ENCODE peak calls at places on chromosomes 3 and 15, in eight cellular contexts. One of them, this sample, is unnamed.
A peak's percentile ranks its signal among the peaks of the same experiment; 100 is the strongest.

GRCh38 chr15:36899696-36900095 is 200.7 kb downstream of the MEIS2 start:
- DNase-seq in brain microvascular endothelial cell: no peak
- DNase-seq in esophagus squamous epithelium: no peak
- DNase-seq in PC-3: no peak
- DNase-seq in fibroblast of mammary gland: no peak
- DNase-seq in dorsolateral prefrontal cortex: no peak
- DNase-seq in left ventricle myocardium inferior: no peak
- DNase-seq in CD8-positive, alpha-beta T cell: no peak
- DNase-seq in this sample: no peak

GRCh38 chr3:35335703-35336102 is 303.6 kb upstream of the ARPP21 start:
- DNase-seq in brain microvascular endothelial cell: no peak
- DNase-seq in esophagus squamous epithelium: no peak
- DNase-seq in PC-3: no peak
- DNase-seq in fibroblast of mammary gland: no peak
- DNase-seq in dorsolateral prefrontal cortex: no peak
- DNase-seq in left ventricle myocardium inferior: no peak
- DNase-seq in CD8-positive, alpha-beta T cell: no peak
- DNase-seq in this sample: no peak

GRCh38 chr15:101437209-101437608 is 52.3 kb downstream of the PCSK6 start:
- DNase-seq in brain microvascular endothelial cell: no peak
- DNase-seq in esophagus squamous epithelium: no peak
- DNase-seq in PC-3: no peak
- DNase-seq in fibroblast of mammary gland: no peak
- DNase-seq in dorsolateral prefrontal cortex: peak; percentile 70
- DNase-seq in left ventricle myocardium inferior: no peak
- DNase-seq in CD8-positive, alpha-beta T cell: no peak
- DNase-seq in this sample: no peak

GRCh38 chr3:55364426-55364825 is 122.7 kb downstream of the WNT5A start:
- DNase-seq in brain microvascular endothelial cell: no peak
- DNase-seq in esophagus squamous epithelium: no peak
- DNase-seq in PC-3: peak; percentile 10
- DNase-seq in fibroblast of mammary gland: no peak
- DNase-seq in dorsolateral prefrontal cortex: no peak
- DNase-seq in left ventricle myocardium inferior: no peak
- DNase-seq in CD8-positive, alpha-beta T cell: no peak
- DNase-seq in this sample: no peak

GRCh38 chr3:79515072-79515471 is 252.7 kb downstream of the ROBO1 start:
- DNase-seq in brain microvascular endothelial cell: no peak
- DNase-seq in esophagus squamous epithelium: no peak
- DNase-seq in PC-3: no peak
- DNase-seq in fibroblast of mammary gland: no peak
- DNase-seq in dorsolateral prefrontal cortex: peak; percentile 15
- DNase-seq in left ventricle myocardium inferior: no peak
- DNase-seq in CD8-positive, alpha-beta T cell: no peak
- DNase-seq in this sample: no peak

GRCh38 chr3:164095949-164096348 is 982.3 kb downstream of the SI start:
- DNase-seq in brain microvascular endothelial cell: no peak
- DNase-seq in esophagus squamous epithelium: no peak
- DNase-seq in PC-3: no peak
- DNase-seq in fibroblast of mammary gland: no peak
- DNase-seq in dorsolateral prefrontal cortex: no peak
- DNase-seq in left ventricle myocardium inferior: no peak
- DNase-seq in CD8-positive, alpha-beta T cell: no peak
- DNase-seq in this sample: no peak

GRCh38 chr3:23945653-23945902 is 492 bp downstream of the NR1D2 start:
- DNase-seq in brain microvascular endothelial cell: no peak
- DNase-seq in esophagus squamous epithelium: no peak
- DNase-seq in PC-3: no peak
- DNase-seq in fibroblast of mammary gland: no peak
- DNase-seq in dorsolateral prefrontal cortex: no peak
- DNase-seq in left ventricle myocardium inferior: no peak
- DNase-seq in CD8-positive, alpha-beta T cell: no peak
- DNase-seq in this sample: no peak

GRCh38 chr3:141710888-141711616 is 27.0 kb upstream of the RNF7 start:
- DNase-seq in brain microvascular endothelial cell: peak; percentile 91
- DNase-seq in esophagus squamous epithelium: no peak
- DNase-seq in PC-3: peak; percentile 58
- DNase-seq in fibroblast of mammary gland: peak; percentile 95
- DNase-seq in dorsolateral prefrontal cortex: no peak
- DNase-seq in left ventricle myocardium inferior: no peak
- DNase-seq in CD8-positive, alpha-beta T cell: no peak
- DNase-seq in this sample: peak; percentile 33

GRCh38 chr3:113136071-113136470 is 75.3 kb upstream of the BOC start:
- DNase-seq in brain microvascular endothelial cell: no peak
- DNase-seq in esophagus squamous epithelium: no peak
- DNase-seq in PC-3: peak; percentile 60
- DNase-seq in fibroblast of mammary gland: peak; percentile 56
- DNase-seq in dorsolateral prefrontal cortex: no peak
- DNase-seq in left ventricle myocardium inferior: no peak
- DNase-seq in CD8-positive, alpha-beta T cell: no peak
- DNase-seq in this sample: no peak

GRCh38 chr3:41198526-41198925 is 779 bp upstream of the CTNNB1 start:
- DNase-seq in brain microvascular endothelial cell: no peak
- DNase-seq in esophagus squamous epithelium: no peak
- DNase-seq in PC-3: no peak
- DNase-seq in fibroblast of mammary gland: no peak
- DNase-seq in dorsolateral prefrontal cortex: peak; percentile 30
- DNase-seq in left ventricle myocardium inferior: peak; percentile 34
- DNase-seq in CD8-positive, alpha-beta T cell: no peak
- DNase-seq in this sample: no peak

GRCh38 chr15:39629376-39629775 is 48.5 kb downstream of the THBS1 start:
- DNase-seq in brain microvascular endothelial cell: no peak
- DNase-seq in esophagus squamous epithelium: no peak
- DNase-seq in PC-3: peak; percentile 84
- DNase-seq in fibroblast of mammary gland: no peak
- DNase-seq in dorsolateral prefrontal cortex: no peak
- DNase-seq in left ventricle myocardium inferior: no peak
- DNase-seq in CD8-positive, alpha-beta T cell: peak; percentile 56
- DNase-seq in this sample: no peak

GRCh38 chr3:111326144-111326995 is 215.6 kb upstream of the CD96 start:
- DNase-seq in brain microvascular endothelial cell: no peak
- DNase-seq in esophagus squamous epithelium: no peak
- DNase-seq in PC-3: peak; percentile 39
- DNase-seq in fibroblast of mammary gland: peak; percentile 91
- DNase-seq in dorsolateral prefrontal cortex: no peak
- DNase-seq in left ventricle myocardium inferior: no peak
- DNase-seq in CD8-positive, alpha-beta T cell: no peak
- DNase-seq in this sample: no peak

GRCh38 chr15:92908369-92909057 is 8.4 kb downstream of the CHD2 start:
- DNase-seq in brain microvascular endothelial cell: no peak
- DNase-seq in esophagus squamous epithelium: no peak
- DNase-seq in PC-3: no peak
- DNase-seq in fibroblast of mammary gland: no peak
- DNase-seq in dorsolateral prefrontal cortex: no peak
- DNase-seq in left ventricle myocardium inferior: no peak
- DNase-seq in CD8-positive, alpha-beta T cell: no peak
- DNase-seq in this sample: no peak

GRCh38 chr15:100073982-100074381 is 267.8 kb downstream of the ADAMTS17 start:
- DNase-seq in brain microvascular endothelial cell: no peak
- DNase-seq in esophagus squamous epithelium: no peak
- DNase-seq in PC-3: no peak
- DNase-seq in fibroblast of mammary gland: no peak
- DNase-seq in dorsolateral prefrontal cortex: no peak
- DNase-seq in left ventricle myocardium inferior: no peak
- DNase-seq in CD8-positive, alpha-beta T cell: no peak
- DNase-seq in this sample: no peak

GRCh38 chr15:41013698-41014414 is 60.6 kb downstream of the CHAC1 start:
- DNase-seq in brain microvascular endothelial cell: no peak
- DNase-seq in esophagus squamous epithelium: no peak
- DNase-seq in PC-3: no peak
- DNase-seq in fibroblast of mammary gland: peak; percentile 45
- DNase-seq in dorsolateral prefrontal cortex: no peak
- DNase-seq in left ventricle myocardium inferior: no peak
- DNase-seq in CD8-positive, alpha-beta T cell: no peak
- DNase-seq in this sample: no peak

GRCh38 chr3:177282028-177282655 is 84.9 kb upstream of the TBL1XR1 start:
- DNase-seq in brain microvascular endothelial cell: no peak
- DNase-seq in esophagus squamous epithelium: no peak
- DNase-seq in PC-3: no peak
- DNase-seq in fibroblast of mammary gland: no peak
- DNase-seq in dorsolateral prefrontal cortex: no peak
- DNase-seq in left ventricle myocardium inferior: no peak
- DNase-seq in CD8-positive, alpha-beta T cell: no peak
- DNase-seq in this sample: no peak
- H3K4me3 ChIP-seq in brain microvascular endothelial cell: no peak overlapping the region
- H3K4me3 ChIP-seq in esophagus squamous epithelium: no peak overlapping the region
- H3K4me3 ChIP-seq in PC-3: no peak overlapping the region
- H3K4me3 ChIP-seq in fibroblast of mammary gland: no peak overlapping the region
- H3K4me3 ChIP-seq in dorsolateral prefrontal cortex: no peak overlapping the region
- H3K4me3 ChIP-seq in left ventricle myocardium inferior: no peak overlapping the region
- H3K4me3 ChIP-seq in CD8-positive, alpha-beta T cell: no peak overlapping the region
- H3K4me3 ChIP-seq in this sample: no peak overlapping the region

DNA sequence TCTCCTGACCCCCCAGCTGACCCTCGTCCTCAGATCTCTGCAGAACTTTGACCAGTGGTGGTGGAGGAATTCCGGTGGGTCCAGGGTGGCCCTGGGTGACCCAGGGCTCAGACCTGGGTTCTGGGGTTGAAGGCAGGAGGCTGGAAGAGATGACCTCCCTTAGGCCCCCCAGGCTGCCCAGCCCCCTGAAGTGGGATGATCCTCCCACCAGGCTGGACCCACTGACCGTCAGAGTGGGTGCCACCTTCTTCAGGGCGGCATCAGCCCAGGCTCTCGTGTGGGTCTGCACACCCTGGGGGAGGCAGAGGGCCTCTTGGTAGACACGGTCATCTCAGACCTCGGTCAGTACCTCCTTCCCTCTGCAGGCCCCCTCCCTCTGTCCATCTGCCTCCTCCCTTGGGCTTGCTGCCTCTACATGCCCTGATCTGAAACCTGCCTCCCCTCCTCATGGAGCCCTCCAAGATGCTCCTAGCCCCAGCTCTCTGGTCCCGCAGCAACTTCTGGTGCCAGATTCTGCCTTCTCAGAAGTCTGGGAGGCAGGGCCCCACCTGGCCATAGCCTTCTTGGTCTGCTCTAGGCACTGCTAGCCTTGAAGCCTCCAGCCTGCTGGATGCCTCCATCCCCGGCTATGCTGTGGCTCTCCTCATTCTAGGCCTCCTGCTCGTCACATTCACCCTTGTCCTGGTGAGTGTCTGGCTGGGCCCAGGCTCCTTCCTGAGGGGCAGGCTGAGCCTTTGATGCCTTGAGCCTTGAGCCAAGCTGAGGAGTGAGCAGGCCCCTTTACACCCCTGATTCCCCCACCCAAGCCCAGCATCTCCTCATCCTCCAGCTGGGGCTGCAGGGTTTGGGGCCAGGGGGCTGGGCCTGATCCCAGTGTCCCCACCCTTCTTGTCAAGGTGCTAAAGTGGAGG is 49.1 kb upstream of the CSPG4 start:
- DNase-seq in brain microvascular endothelial cell: no peak
- DNase-seq in esophagus squamous epithelium: no peak
- DNase-seq in PC-3: no peak
- DNase-seq in fibroblast of mammary gland: no peak
- DNase-seq in dorsolateral prefrontal cortex: no peak
- DNase-seq in left ventricle myocardium inferior: no peak
- DNase-seq in CD8-positive, alpha-beta T cell: no peak
- DNase-seq in this sample: no peak
- TF ChIP-seq CTCF in brain microvascular endothelial cell: no peak
- TF ChIP-seq CTCF in esophagus squamous epithelium: no peak
- TF ChIP-seq CTCF in PC-3: no peak
- TF ChIP-seq CTCF in fibroblast of mammary gland: no peak
- TF ChIP-seq CTCF in dorsolateral prefrontal cortex: no peak
- TF ChIP-seq CTCF in left ventricle myocardium inferior: no peak
- TF ChIP-seq CTCF in CD8-positive, alpha-beta T cell: no peak
- TF ChIP-seq CTCF in this sample: no peak

GRCh38 chr3:17974206-17974841 is 231.9 kb upstream of the TBC1D5 start:
- DNase-seq in brain microvascular endothelial cell: no peak
- DNase-seq in esophagus squamous epithelium: no peak
- DNase-seq in PC-3: peak; percentile 37
- DNase-seq in fibroblast of mammary gland: peak; percentile 16
- DNase-seq in dorsolateral prefrontal cortex: no peak
- DNase-seq in left ventricle myocardium inferior: no peak
- DNase-seq in CD8-positive, alpha-beta T cell: no peak
- DNase-seq in this sample: no peak

GRCh38 chr3:17973559-17973906 is 231.1 kb upstream of the TBC1D5 start:
- DNase-seq in brain microvascular endothelial cell: no peak
- DNase-seq in esophagus squamous epithelium: no peak
- DNase-seq in PC-3: no peak
- DNase-seq in fibroblast of mammary gland: no peak
- DNase-seq in dorsolateral prefrontal cortex: no peak
- DNase-seq in left ventricle myocardium inferior: no peak
- DNase-seq in CD8-positive, alpha-beta T cell: no peak
- DNase-seq in this sample: peak; percentile 16

GRCh38 chr3:17972889-17973558 is 230.6 kb upstream of the TBC1D5 start:
- DNase-seq in brain microvascular endothelial cell: no peak
- DNase-seq in esophagus squamous epithelium: no peak
- DNase-seq in PC-3: no peak
- DNase-seq in fibroblast of mammary gland: no peak
- DNase-seq in dorsolateral prefrontal cortex: no peak
- DNase-seq in left ventricle myocardium inferior: no peak
- DNase-seq in CD8-positive, alpha-beta T cell: no peak
- DNase-seq in this sample: no peak

GRCh38 chr3:17972030-17972429 is 229.6 kb upstream of the TBC1D5 start:
- DNase-seq in brain microvascular endothelial cell: no peak
- DNase-seq in esophagus squamous epithelium: no peak
- DNase-seq in PC-3: no peak
- DNase-seq in fibroblast of mammary gland: no peak
- DNase-seq in dorsolateral prefrontal cortex: no peak
- DNase-seq in left ventricle myocardium inferior: no peak
- DNase-seq in CD8-positive, alpha-beta T cell: no peak
- DNase-seq in this sample: no peak

DNA sequence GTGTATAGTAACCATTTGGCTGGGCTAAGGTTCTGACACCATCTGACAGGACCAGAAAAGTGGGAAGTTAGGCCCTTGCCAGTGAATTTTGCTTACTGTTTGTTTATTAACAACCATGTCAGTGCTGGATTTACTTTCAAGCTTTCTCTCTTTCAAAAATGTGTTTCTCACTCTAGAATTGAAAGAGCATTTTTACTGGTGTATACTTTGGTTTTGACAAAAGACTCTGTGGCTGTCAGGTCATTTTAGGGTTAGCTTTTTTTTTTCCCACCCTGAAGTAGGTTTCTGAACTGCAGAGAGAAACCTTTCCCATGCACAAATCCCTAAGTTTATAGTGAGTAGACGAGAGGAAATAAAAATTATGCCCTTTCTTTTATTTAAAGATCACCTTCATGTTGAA is 230.0 kb upstream of the TBC1D5 start:
- DNase-seq in brain microvascular endothelial cell: no peak
- DNase-seq in esophagus squamous epithelium: no peak
- DNase-seq in PC-3: no peak
- DNase-seq in fibroblast of mammary gland: no peak
- DNase-seq in dorsolateral prefrontal cortex: no peak
- DNase-seq in left ventricle myocardium inferior: no peak
- DNase-seq in CD8-positive, alpha-beta T cell: no peak
- DNase-seq in this sample: no peak
- H3K4me3 ChIP-seq in brain microvascular endothelial cell: no peak overlapping the region
- H3K4me3 ChIP-seq in esophagus squamous epithelium: no peak overlapping the region
- H3K4me3 ChIP-seq in PC-3: no peak overlapping the region
- H3K4me3 ChIP-seq in fibroblast of mammary gland: no peak overlapping the region
- H3K4me3 ChIP-seq in dorsolateral prefrontal cortex: no peak overlapping the region
- H3K4me3 ChIP-seq in left ventricle myocardium inferior: no peak overlapping the region
- H3K4me3 ChIP-seq in CD8-positive, alpha-beta T cell: no peak overlapping the region
- H3K4me3 ChIP-seq in this sample: no peak overlapping the region

DNA sequence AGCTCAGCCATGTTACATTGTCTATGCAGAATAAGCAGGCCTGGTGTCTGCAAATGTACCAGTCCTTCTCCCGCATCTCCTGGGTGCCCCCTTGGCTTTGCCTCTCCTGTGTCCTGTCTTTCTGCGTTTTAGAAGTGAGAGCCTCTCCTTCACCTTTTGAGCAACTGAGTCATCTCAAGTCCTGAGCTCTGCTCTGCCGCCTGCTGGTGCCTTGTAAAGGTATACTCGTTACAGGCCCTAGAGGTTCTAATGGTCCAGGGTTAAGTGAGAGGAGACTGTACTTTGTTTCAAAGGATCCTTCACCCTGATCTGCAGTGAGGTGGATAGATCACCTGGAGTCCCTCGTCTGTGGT is 12.6 kb downstream of the GHRL start:
- DNase-seq in brain microvascular endothelial cell: no peak
- DNase-seq in esophagus squamous epithelium: no peak
- DNase-seq in PC-3: peak; percentile 13
- DNase-seq in fibroblast of mammary gland: no peak
- DNase-seq in dorsolateral prefrontal cortex: no peak
- DNase-seq in left ventricle myocardium inferior: no peak
- DNase-seq in CD8-positive, alpha-beta T cell: no peak
- DNase-seq in this sample: no peak
- TF ChIP-seq CTCF in brain microvascular endothelial cell: peak; percentile 45
- TF ChIP-seq CTCF in esophagus squamous epithelium: no peak
- TF ChIP-seq CTCF in PC-3: peak; percentile 39
- TF ChIP-seq CTCF in fibroblast of mammary gland: peak; percentile 8
- TF ChIP-seq CTCF in dorsolateral prefrontal cortex: no peak
- TF ChIP-seq CTCF in left ventricle myocardium inferior: no peak
- TF ChIP-seq CTCF in CD8-positive, alpha-beta T cell: no peak
- TF ChIP-seq CTCF in this sample: no peak

This sample was measured in retinal pigment epithelial cell.